ENCODE peak calls at places on chromosomes 2 and 18, in five cellular contexts. One of them, this sample, is unnamed. For H3K4me1, the result is how much of the 10 kb centered on the place peaks cover.

GRCh38 chr2:215793747-215794595 is 219.4 kb downstream of the MREG start:
- DNase-seq in ascending aorta: peak
- DNase-seq in astrocyte: peak
- DNase-seq in mucosa of descending colon: peak
- DNase-seq in RWPE2: no peak
- DNase-seq in this sample: no peak

GRCh38 chr2:19262150-19262549 is 96.3 kb downstream of the OSR1 start:
- DNase-seq in mucosa of descending colon: no peak
- DNase-seq in astrocyte: no peak
- DNase-seq in RWPE2: no peak
- DNase-seq in ascending aorta: no peak
- DNase-seq in this sample: no peak

GRCh38 chr2:95007822-95008221 is 17.7 kb upstream of the MAL start:
- DNase-seq in ascending aorta: no peak
- DNase-seq in RWPE2: no peak
- DNase-seq in mucosa of descending colon: no peak
- DNase-seq in astrocyte: no peak
- DNase-seq in this sample: no peak

GRCh38 chr18:57353137-57353939 is 981 bp downstream of the ST8SIA3 start:
- DNase-seq in mucosa of descending colon: no peak
- DNase-seq in RWPE2: no peak
- DNase-seq in ascending aorta: no peak
- DNase-seq in astrocyte: no peak
- DNase-seq in this sample: no peak

GRCh38 chr2:231684314-231685223 is 23.8 kb upstream of the PTMA start:
- DNase-seq in RWPE2: no peak
- DNase-seq in astrocyte: no peak
- DNase-seq in mucosa of descending colon: no peak
- DNase-seq in ascending aorta: no peak
- DNase-seq in this sample: no peak

GRCh38 chr2:135709992-135710391 is 31.7 kb upstream of the UBXN4 start:
- DNase-seq in RWPE2: no peak
- DNase-seq in astrocyte: no peak
- DNase-seq in ascending aorta: peak
- DNase-seq in mucosa of descending colon: peak
- DNase-seq in this sample: no peak

GRCh38 chr18:4157339-4157738 is 297.8 kb downstream of the DLGAP1 start:
- DNase-seq in RWPE2: no peak
- DNase-seq in astrocyte: no peak
- DNase-seq in mucosa of descending colon: no peak
- DNase-seq in ascending aorta: no peak
- DNase-seq in this sample: no peak

GRCh38 chr2:216426938-216427337 is 14.7 kb downstream of the SMARCAL1 start:
- DNase-seq in astrocyte: peak
- DNase-seq in ascending aorta: no peak
- DNase-seq in mucosa of descending colon: no peak
- DNase-seq in RWPE2: no peak
- DNase-seq in this sample: no peak

GRCh38 chr2:126975671-126976655 is 77.3 kb downstream of the TEX51 start:
- DNase-seq in mucosa of descending colon: no peak
- DNase-seq in ascending aorta: no peak
- DNase-seq in astrocyte: no peak
- DNase-seq in RWPE2: no peak
- DNase-seq in this sample: no peak

GRCh38 chr2:158319269-158319668 is 137.3 kb downstream of the CCDC148 start:
- DNase-seq in mucosa of descending colon: no peak
- DNase-seq in ascending aorta: no peak
- DNase-seq in astrocyte: no peak
- DNase-seq in RWPE2: no peak
- DNase-seq in this sample: no peak

GRCh38 chr2:224145751-224146355 is 106.8 kb upstream of the SERPINE2 start:
- DNase-seq in astrocyte: peak
- DNase-seq in ascending aorta: peak
- DNase-seq in mucosa of descending colon: peak
- DNase-seq in RWPE2: no peak
- DNase-seq in this sample: no peak

GRCh38 chr2:8538531-8538930 is 143.3 kb upstream of the ID2 start:
- DNase-seq in RWPE2: peak
- DNase-seq in mucosa of descending colon: no peak
- DNase-seq in astrocyte: no peak
- DNase-seq in ascending aorta: no peak
- DNase-seq in this sample: peak

GRCh38 chr2:171810409-171810993 is 83.5 kb downstream of the SLC25A12 start:
- DNase-seq in mucosa of descending colon: no peak
- DNase-seq in ascending aorta: no peak
- DNase-seq in astrocyte: no peak
- DNase-seq in RWPE2: no peak
- DNase-seq in this sample: no peak

GRCh38 chr2:120611016-120611415 is 124.7 kb upstream of the GLI2 start:
- DNase-seq in astrocyte: no peak
- DNase-seq in ascending aorta: no peak
- DNase-seq in RWPE2: no peak
- DNase-seq in mucosa of descending colon: no peak
- DNase-seq in this sample: no peak

GRCh38 chr18:22848618-22849017 is 84.5 kb upstream of the RBBP8 start:
- DNase-seq in mucosa of descending colon: no peak
- DNase-seq in astrocyte: peak
- DNase-seq in RWPE2: no peak
- DNase-seq in ascending aorta: no peak
- DNase-seq in this sample: no peak

GRCh38 chr2:230411484-230412368 is 4.3 kb upstream of the SP100 start:
- DNase-seq in astrocyte: peak
- DNase-seq in RWPE2: no peak
- DNase-seq in ascending aorta: peak
- DNase-seq in mucosa of descending colon: peak
- DNase-seq in this sample: peak

GRCh38 chr2:37635359-37636208 is 35.9 kb downstream of the CDC42EP3 start:
- DNase-seq in RWPE2: no peak
- DNase-seq in astrocyte: peak
- DNase-seq in ascending aorta: peak
- DNase-seq in mucosa of descending colon: peak
- DNase-seq in this sample: no peak

GRCh38 chr2:227163998-227164744 is at the start of the genes COL4A3 and COL4A4:
- DNase-seq in mucosa of descending colon: peak
- DNase-seq in ascending aorta: peak
- DNase-seq in astrocyte: peak
- DNase-seq in RWPE2: peak
- DNase-seq in this sample: no peak

GRCh38 chr2:79235135-79235534 is 75.6 kb upstream of the REG3A start:
- DNase-seq in ascending aorta: no peak
- DNase-seq in RWPE2: no peak
- DNase-seq in astrocyte: no peak
- DNase-seq in mucosa of descending colon: no peak
- DNase-seq in this sample: no peak

GRCh38 chr2:88055049-88055435 is 541 bp downstream of the KRCC1 start:
- DNase-seq in RWPE2: no peak
- DNase-seq in ascending aorta: no peak
- DNase-seq in astrocyte: peak
- DNase-seq in mucosa of descending colon: no peak
- DNase-seq in this sample: no peak

GRCh38 chr18:55588001-55588875 is at the start of gene TCF4:
- DNase-seq in ascending aorta: peak
- DNase-seq in mucosa of descending colon: peak
- DNase-seq in RWPE2: peak
- DNase-seq in astrocyte: peak
- DNase-seq in this sample: peak

GRCh38 chr2:149487189-149487588 is 100.4 kb downstream of the MMADHC start:
- DNase-seq in RWPE2: no peak
- DNase-seq in mucosa of descending colon: no peak
- DNase-seq in ascending aorta: no peak
- DNase-seq in astrocyte: no peak
- DNase-seq in this sample: no peak

GRCh38 chr2:162579986-162580385 is 236.1 kb downstream of the GCA start:
- DNase-seq in RWPE2: no peak
- DNase-seq in astrocyte: peak
- DNase-seq in mucosa of descending colon: no peak
- DNase-seq in ascending aorta: no peak
- DNase-seq in this sample: no peak

GRCh38 chr18:12911025-12911927 is 27.2 kb upstream of the PTPN2 start:
- DNase-seq in RWPE2: no peak
- DNase-seq in ascending aorta: no peak
- DNase-seq in mucosa of descending colon: no peak
- DNase-seq in astrocyte: peak
- DNase-seq in this sample: no peak

GRCh38 chr2:231648579-231649174 is 56.0 kb downstream of the TEX44 start:
- DNase-seq in RWPE2: no peak
- DNase-seq in ascending aorta: peak
- DNase-seq in mucosa of descending colon: peak
- DNase-seq in astrocyte: no peak
- DNase-seq in this sample: peak

GRCh38 chr2:174344716-174345472 is 10.1 kb downstream of the SP9 start:
- DNase-seq in mucosa of descending colon: peak
- DNase-seq in ascending aorta: no peak
- DNase-seq in RWPE2: no peak
- DNase-seq in astrocyte: peak
- DNase-seq in this sample: no peak

GRCh38 chr2:232229917-232230310 is 148.6 kb upstream of the ALPP start:
- DNase-seq in astrocyte: peak
- DNase-seq in RWPE2: no peak
- DNase-seq in ascending aorta: no peak
- DNase-seq in mucosa of descending colon: no peak
- DNase-seq in this sample: no peak

GRCh38 chr2:137117385-137117784 is 352.0 kb downstream of the THSD7B start:
- DNase-seq in mucosa of descending colon: no peak
- DNase-seq in RWPE2: no peak
- DNase-seq in astrocyte: peak
- DNase-seq in ascending aorta: no peak
- DNase-seq in this sample: no peak

GRCh38 chr2:191376981-191377629 is 131.9 kb downstream of the MYO1B start:
- DNase-seq in RWPE2: peak
- DNase-seq in ascending aorta: peak
- DNase-seq in mucosa of descending colon: peak
- DNase-seq in astrocyte: peak
- DNase-seq in this sample: peak

GRCh38 chr18:59085126-59085794 is 54.4 kb upstream of the SEC11C start:
- DNase-seq in ascending aorta: no peak
- DNase-seq in mucosa of descending colon: no peak
- DNase-seq in RWPE2: no peak
- DNase-seq in astrocyte: no peak
- DNase-seq in this sample: no peak

GRCh38 chr2:101970901-101971300 is 20.9 kb upstream of the IL1R2 start:
- DNase-seq in astrocyte: no peak
- DNase-seq in ascending aorta: peak
- DNase-seq in mucosa of descending colon: no peak
- DNase-seq in RWPE2: no peak
- DNase-seq in this sample: no peak

GRCh38 chr18:59008302-59008974 is 131.2 kb upstream of the SEC11C start:
- DNase-seq in mucosa of descending colon: no peak
- DNase-seq in RWPE2: no peak
- DNase-seq in astrocyte: peak
- DNase-seq in ascending aorta: no peak
- DNase-seq in this sample: no peak

GRCh38 chr18:36089001-36089400 is 21.6 kb upstream of the RPRD1A start:
- DNase-seq in astrocyte: no peak
- DNase-seq in ascending aorta: no peak
- DNase-seq in mucosa of descending colon: no peak
- DNase-seq in RWPE2: no peak
- DNase-seq in this sample: no peak

GRCh38 chr2:234363647-234364294 is 133.1 kb downstream of the ARL4C start:
- DNase-seq in RWPE2: no peak
- DNase-seq in ascending aorta: no peak
- DNase-seq in mucosa of descending colon: no peak
- DNase-seq in astrocyte: no peak
- DNase-seq in this sample: no peak

GRCh38 chr2:26506279-26506678 is 28.4 kb upstream of the OTOF start:
- DNase-seq in mucosa of descending colon: no peak
- DNase-seq in RWPE2: no peak
- DNase-seq in ascending aorta: no peak
- DNase-seq in astrocyte: no peak
- DNase-seq in this sample: no peak

GRCh38 chr2:26509141-26509540 is 31.2 kb upstream of the OTOF start:
- DNase-seq in RWPE2: no peak
- DNase-seq in ascending aorta: no peak
- DNase-seq in astrocyte: no peak
- DNase-seq in mucosa of descending colon: no peak
- DNase-seq in this sample: no peak

GRCh38 chr2:26503238-26503880 is 25.4 kb upstream of the OTOF start:
- DNase-seq in astrocyte: peak
- DNase-seq in mucosa of descending colon: peak
- DNase-seq in RWPE2: peak
- DNase-seq in ascending aorta: peak
- DNase-seq in this sample: no peak

GRCh38 chr2:26500406-26500805 is 22.5 kb upstream of the OTOF start:
- DNase-seq in RWPE2: no peak
- DNase-seq in ascending aorta: no peak
- DNase-seq in astrocyte: no peak
- DNase-seq in mucosa of descending colon: no peak
- DNase-seq in this sample: no peak

GRCh38 chr2:26504002-26504401 is 26.1 kb upstream of the OTOF start:
- DNase-seq in RWPE2: no peak
- DNase-seq in ascending aorta: no peak
- DNase-seq in astrocyte: no peak
- DNase-seq in mucosa of descending colon: no peak
- DNase-seq in this sample: no peak
- H3K4me3 ChIP-seq in RWPE2: peak
- H3K4me3 ChIP-seq in ascending aorta: peak
- H3K4me3 ChIP-seq in astrocyte: peak
- H3K4me3 ChIP-seq in mucosa of descending colon: no peak
- H3K4me3 ChIP-seq in this sample: peak

GRCh38 chr2:176493909-176494308 is 224.7 kb downstream of the MTX2 start:
- DNase-seq in RWPE2: no peak
- DNase-seq in ascending aorta: no peak
- DNase-seq in mucosa of descending colon: no peak
- DNase-seq in astrocyte: no peak
- DNase-seq in this sample: no peak
- H3K4me1 ChIP-seq in RWPE2: under half
- H3K4me1 ChIP-seq in ascending aorta: under half
- H3K4me1 ChIP-seq in mucosa of descending colon: under half
- H3K4me1 ChIP-seq in astrocyte: under half
- H3K4me1 ChIP-seq in this sample: half or more

GRCh38 chr2:194151231-194151630 is 1505.8 kb upstream of the SLC39A10 start:
- DNase-seq in astrocyte: no peak
- DNase-seq in ascending aorta: no peak
- DNase-seq in mucosa of descending colon: no peak
- DNase-seq in RWPE2: no peak
- DNase-seq in this sample: no peak

GRCh38 chr2:194155406-194155805 is 1501.6 kb upstream of the SLC39A10 start:
- DNase-seq in RWPE2: no peak
- DNase-seq in ascending aorta: no peak
- DNase-seq in astrocyte: no peak
- DNase-seq in mucosa of descending colon: no peak
- DNase-seq in this sample: no peak
- H3K4me3 ChIP-seq in RWPE2: no peak
- H3K4me3 ChIP-seq in ascending aorta: no peak
- H3K4me3 ChIP-seq in astrocyte: no peak
- H3K4me3 ChIP-seq in mucosa of descending colon: no peak
- H3K4me3 ChIP-seq in this sample: no peak

DNA sequence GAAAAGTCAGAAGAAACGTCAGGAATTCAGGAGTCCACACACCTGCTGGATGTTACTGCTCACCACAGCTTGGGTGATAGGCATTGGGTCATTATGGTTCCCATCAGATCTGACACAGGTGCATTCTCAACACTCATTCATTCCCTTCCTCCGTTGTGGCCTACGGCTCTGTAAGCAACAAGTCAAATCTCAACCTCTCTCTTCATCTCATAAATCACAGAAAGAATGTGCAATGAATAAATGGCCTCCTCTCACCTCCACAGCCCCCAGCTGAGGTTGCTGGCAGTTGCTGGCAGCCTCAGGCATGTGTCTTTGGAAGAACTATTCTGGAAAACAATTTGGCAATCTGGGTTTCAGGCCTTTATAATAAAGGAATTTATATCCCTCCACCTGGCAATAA is 175.5 kb downstream of the ANAPC1 start:
- DNase-seq in astrocyte: peak
- DNase-seq in RWPE2: no peak
- DNase-seq in ascending aorta: peak
- DNase-seq in mucosa of descending colon: no peak
- DNase-seq in this sample: no peak
- H3K4me1 ChIP-seq in astrocyte: under half
- H3K4me1 ChIP-seq in RWPE2: under half
- H3K4me1 ChIP-seq in ascending aorta: under half
- H3K4me1 ChIP-seq in mucosa of descending colon: under half
- H3K4me1 ChIP-seq in this sample: under half